ENCODE peak calls at places on chromosomes 2 and 18, in four cellular contexts. E is AG09309, V is nucleus accumbens, P is foreskin fibroblast. G is an unnamed sample.

GRCh38 chr2:127085260-127085666 is 21.7 kb downstream of the BIN1 start:
- DNase-seq in E (no peak), V (no peak), P (no peak), G (no peak)

GRCh38 chr2:237171396-237171795 is 85.7 kb downstream of the COPS8 start:
- DNase-seq in E (peak), V (no peak), P (peak), G (no peak)

GRCh38 chr18:7978834-7979233 is 411.7 kb downstream of the PTPRM start:
- DNase-seq in E (no peak), V (no peak), P (no peak), G (no peak)

GRCh38 chr2:26243643-26244478 is 571 bp downstream of the HADHA start:
- DNase-seq in E (no peak), V (peak), P (no peak), G (no peak)

GRCh38 chr2:241252778-241253475 is 62.5 kb downstream of the HDLBP start:
- DNase-seq in E (no peak), V (no peak), P (no peak), G (no peak)

GRCh38 chr2:9806656-9807055 is 36.6 kb upstream of the TAF1B start:
- DNase-seq in E (no peak), V (no peak), P (no peak), G (no peak)

GRCh38 chr18:59691996-59692395 is 5.2 kb downstream of the CCBE1 start:
- DNase-seq in E (no peak), V (no peak), P (no peak), G (no peak)

GRCh38 chr2:64987001-64987962 is 1.9 kb upstream of the SLC1A4 start:
- DNase-seq in E (no peak), V (no peak), P (no peak), G (no peak)

GRCh38 chr2:204012081-204012653 is 75.6 kb downstream of the ICOS start:
- DNase-seq in E (no peak), V (no peak), P (no peak), G (no peak)

GRCh38 chr2:75606851-75607798 is 39.5 kb upstream of the MRPL19 start:
- DNase-seq in E (peak), V (no peak), P (no peak), G (no peak)

GRCh38 chr2:42353792-42354429 is 7.1 kb downstream of the COX7A2L start:
- DNase-seq in E (no peak), V (no peak), P (no peak), G (no peak)

GRCh38 chr2:241150660-241151530 is 628 bp downstream of the PPP1R7 start:
- DNase-seq in E (no peak), V (no peak), P (no peak), G (no peak)

GRCh38 chr2:26347286-26347865 is 787 bp upstream of the ADGRF3 start:
- DNase-seq in E (no peak), V (no peak), P (no peak), G (no peak)

GRCh38 chr18:44859263-44859662 is 178.6 kb downstream of the SETBP1 start:
- DNase-seq in E (no peak), V (no peak), P (no peak), G (no peak)

GRCh38 chr2:126792993-126793392 is 105.7 kb upstream of the TEX51 start:
- DNase-seq in E (no peak), V (no peak), P (no peak), G (no peak)

GRCh38 chr2:65103013-65103720 is 26.7 kb downstream of the RAB1A start:
- DNase-seq in E (no peak), V (no peak), P (peak), G (no peak)

GRCh38 chr2:208112969-208113368 is 11.4 kb downstream of the CRYGD start:
- DNase-seq in E (no peak), V (no peak), P (no peak), G (no peak)

GRCh38 chr2:215950009-215950408 is 63.3 kb downstream of the MREG start:
- DNase-seq in E (peak), V (no peak), P (peak), G (no peak)

GRCh38 chr2:9809064-9809356 is 34.3 kb upstream of the TAF1B start:
- DNase-seq in E (no peak), V (no peak), P (no peak), G (no peak)

GRCh38 chr2:71670430-71670795 is 217.1 kb downstream of the DYSF start:
- DNase-seq in E (no peak), V (no peak), P (no peak), G (no peak)